ENCODE peak calls at places on chromosomes 7 and 10, in nine cellular contexts. B is uterus; D is heart right ventricle; R is fibroblast of lung; X is HCT116; G is CD8-positive, alpha-beta memory T cell; M is hepatocyte; H is kidney; S is upper lobe of right lung. N is an unnamed sample. For H3K9me3, the result is how much of the 10 kb centered on the place peaks cover.

GRCh38 chr10:126052171-126052570 is 155.8 kb downstream of the FANK1 start:
- DNase-seq in H (no peak), G (no peak), X (no peak), B (no peak), M (no peak), D (no peak), S (no peak), R (no peak), N (no peak)

GRCh38 chr7:104993217-104993857 is 20.7 kb upstream of the KMT2E start:
- DNase-seq in G (no peak), S (no peak), M (no peak), H (no peak), R (no peak), X (no peak), B (no peak), D (no peak), N (no peak)

GRCh38 chr10:35300063-35300699 is 36.1 kb upstream of the CCNY start:
- DNase-seq in B (no peak), H (no peak), D (no peak), R (peak), S (no peak), X (peak), G (no peak), M (peak), N (no peak)

GRCh38 chr7:2399848-2400587 is 3.4 kb upstream of the CHST12 start:
- DNase-seq in G (peak), M (peak), X (no peak), S (peak), H (peak), D (peak), R (peak), B (peak), N (peak)

GRCh38 chr10:13858709-13859108 is 271.9 kb downstream of the PRPF18 start:
- DNase-seq in H (no peak), G (no peak), D (no peak), M (no peak), R (no peak), B (no peak), X (no peak), S (no peak), N (no peak)

GRCh38 chr7:149635561-149636329 is 137.6 kb downstream of the ZNF467 start:
- DNase-seq in G (no peak), R (no peak), D (no peak), X (no peak), B (no peak), M (no peak), H (no peak), S (no peak), N (no peak)

GRCh38 chr7:33909755-33910154 is 4.4 kb downstream of the BMPER start:
- DNase-seq in R (peak), X (no peak), B (no peak), G (no peak), S (no peak), H (no peak), M (no peak), D (no peak), N (no peak)

GRCh38 chr7:22651534-22652243 is 75.3 kb upstream of the IL6 start:
- DNase-seq in X (no peak), H (no peak), G (no peak), B (no peak), M (no peak), R (peak), D (no peak), S (no peak), N (no peak)

GRCh38 chr10:43865275-43866135 is 216.8 kb upstream of the ZNF32 start:
- DNase-seq in D (no peak), X (no peak), R (no peak), G (no peak), B (no peak), M (no peak), S (no peak), H (no peak), N (no peak)

GRCh38 chr10:4333474-4333894 is 492.5 kb upstream of the AKR1E2 start:
- DNase-seq in H (no peak), S (no peak), B (no peak), G (no peak), X (no peak), R (no peak), M (no peak), D (no peak), N (no peak)

GRCh38 chr10:102185272-102185671 is 33.1 kb downstream of the NOLC1 start:
- DNase-seq in G (no peak), S (no peak), M (no peak), R (no peak), H (no peak), D (no peak), B (no peak), X (no peak), N (no peak)

GRCh38 chr10:119680668-119681070 is 29.5 kb downstream of the BAG3 start:
- DNase-seq in B (no peak), R (peak), X (no peak), D (no peak), S (no peak), G (no peak), H (no peak), M (no peak), N (no peak)

GRCh38 chr7:25122373-25122772 is 2.7 kb downstream of the CYCS start:
- DNase-seq in G (no peak), B (no peak), X (no peak), M (no peak), S (no peak), R (peak), D (no peak), H (no peak), N (no peak)

GRCh38 chr10:72297968-72298773 is 24.4 kb downstream of the DDIT4 start:
- DNase-seq in S (peak), M (peak), X (peak), G (peak), B (peak), H (peak), D (peak), R (peak), N (peak)

GRCh38 chr7:134685250-134685649 is 38.6 kb downstream of the BPGM start:
- DNase-seq in X (no peak), H (no peak), S (no peak), M (no peak), D (no peak), B (no peak), R (peak), G (no peak), N (no peak)

GRCh38 chr10:33306756-33307519 is 27.5 kb downstream of the NRP1 start:
- DNase-seq in G (no peak), R (peak), H (no peak), M (peak), D (no peak), X (no peak), B (no peak), S (no peak), N (no peak)

GRCh38 chr10:43809211-43809930 is 160.7 kb upstream of the ZNF32 start:
- DNase-seq in S (no peak), D (no peak), G (no peak), M (no peak), X (no peak), H (no peak), B (no peak), R (peak), N (no peak)

GRCh38 chr7:47432988-47433895 is 148.7 kb downstream of the TNS3 start:
- DNase-seq in G (no peak), B (no peak), D (no peak), R (no peak), S (no peak), X (no peak), M (no peak), H (no peak), N (peak)

GRCh38 chr7:105060394-105060793 is 46.4 kb downstream of the KMT2E start:
- DNase-seq in S (no peak), D (no peak), H (no peak), R (no peak), X (no peak), G (no peak), B (no peak), M (no peak), N (no peak)

GRCh38 chr7:67813621-67814292 is 817.1 kb downstream of the TYW1 start:
- DNase-seq in H (no peak), D (no peak), S (no peak), B (no peak), X (no peak), R (no peak), G (no peak), M (no peak), N (no peak)

GRCh38 chr10:99711129-99711719 is 20.7 kb downstream of the COX15 start:
- DNase-seq in M (peak), H (no peak), R (peak), G (peak), X (peak), D (peak), B (peak), S (no peak), N (no peak)

GRCh38 chr7:74269757-74270277 is 15.6 kb upstream of the RFC2 start:
- DNase-seq in H (no peak), R (peak), G (peak), X (peak), S (peak), B (peak), M (peak), D (peak), N (peak)

GRCh38 chr10:546971-547590 is 142.4 kb downstream of the DIP2C start:
- DNase-seq in S (no peak), X (no peak), H (no peak), M (peak), D (no peak), B (no peak), G (no peak), R (peak), N (no peak)

GRCh38 chr7:95317546-95317945 is 6.8 kb downstream of the PON1 start:
- DNase-seq in B (no peak), H (no peak), S (no peak), R (no peak), G (no peak), D (no peak), X (no peak), M (no peak), N (no peak)

GRCh38 chr10:70303731-70304130 is 19.9 kb upstream of the NPFFR1 start:
- DNase-seq in X (no peak), M (no peak), H (no peak), D (no peak), R (no peak), B (no peak), G (no peak), S (no peak), N (no peak)
- H3K4me3 ChIP-seq in X (no peak), M (no peak), H (no peak), D (no peak), R (no peak), B (no peak), G (no peak), S (no peak), N (no peak)

DNA sequence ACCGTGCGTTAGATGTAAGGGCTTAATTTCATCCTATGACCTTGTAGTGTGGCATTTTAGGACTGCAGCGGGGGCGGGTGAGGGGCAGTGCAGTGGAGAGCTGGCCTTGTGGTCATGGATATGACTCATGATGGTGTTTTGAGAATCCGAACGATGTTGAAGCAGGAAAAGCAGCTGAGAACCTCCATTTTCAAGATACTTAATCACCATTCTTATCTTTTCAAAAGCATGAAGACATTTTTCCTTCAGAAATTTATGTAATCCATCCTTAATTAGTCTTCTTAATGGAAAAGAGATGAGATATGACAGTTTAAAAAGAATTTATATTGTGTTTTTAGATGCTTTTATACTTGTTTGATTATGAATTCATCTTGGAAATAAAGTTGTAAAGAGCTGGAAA is 9.6 kb downstream of the ATP5F1C start:
- DNase-seq in D (peak), M (peak), H (no peak), R (peak), G (no peak), X (peak), B (no peak), S (no peak), N (no peak)
- H3K27ac ChIP-seq in D (peak), M (peak), H (no peak), R (peak), G (no peak), X (no peak), B (no peak), S (no peak), N (no peak)

DNA sequence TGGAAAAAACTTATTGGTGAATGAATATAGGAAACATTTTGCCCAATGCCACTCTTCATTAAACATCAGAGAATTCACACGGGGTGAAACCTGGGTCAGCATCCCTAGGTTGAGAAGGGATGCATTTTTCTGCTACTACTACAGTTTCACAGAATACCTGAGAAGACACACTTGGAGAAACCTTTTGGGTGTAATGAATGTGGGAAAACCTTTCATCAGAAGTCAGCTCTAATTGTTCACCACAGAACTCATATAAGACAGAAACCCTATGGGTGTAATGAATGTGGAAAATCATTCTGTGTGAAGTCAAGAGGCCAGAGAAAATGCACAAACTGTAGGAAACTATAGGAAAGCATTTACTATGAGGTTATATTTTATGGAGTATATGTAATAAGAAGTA is 24.9 kb downstream of the ZNF37A start:
- DNase-seq in X (no peak), M (no peak), D (no peak), G (no peak), R (no peak), H (no peak), B (no peak), S (no peak), N (no peak)
- H3K9me3 ChIP-seq in X (half or more), M (under half), D (half or more), G (half or more), R (under half), H (half or more), B (half or more), S (half or more), N (under half)

GRCh38 chr10:77175631-77176222 is 461.9 kb downstream of the KCNMA1 start:
- DNase-seq in R (no peak), H (no peak), X (no peak), M (no peak), S (no peak), B (no peak), G (no peak), D (no peak), N (no peak)
- H3K4me3 ChIP-seq in R (no peak), H (no peak), X (no peak), M (no peak), S (no peak), B (no peak), G (no peak), D (no peak), N (no peak)

GRCh38 chr7:129843982-129844840 is 108.5 kb downstream of the UBE2H start:
- DNase-seq in S (no peak), H (no peak), X (no peak), R (no peak), G (no peak), D (no peak), B (no peak), M (no peak), N (no peak)

GRCh38 chr7:129848436-129848835 is 104.3 kb downstream of the UBE2H start:
- DNase-seq in B (no peak), X (no peak), R (no peak), H (no peak), D (no peak), S (no peak), G (no peak), M (no peak), N (no peak)

GRCh38 chr7:129845178-129845971 is 107.4 kb downstream of the UBE2H start:
- DNase-seq in G (no peak), D (no peak), B (no peak), H (no peak), X (peak), M (no peak), S (no peak), R (peak), N (no peak)

GRCh38 chr7:129843365-129843898 is 109.3 kb downstream of the UBE2H start:
- DNase-seq in G (no peak), S (no peak), H (no peak), M (no peak), B (no peak), R (no peak), X (no peak), D (no peak), N (no peak)

GRCh38 chr7:129845972-129846327 is 106.8 kb downstream of the UBE2H start:
- DNase-seq in S (no peak), R (peak), M (no peak), D (no peak), B (no peak), G (no peak), H (no peak), X (peak), N (no peak)
- H3K27ac ChIP-seq in S (no peak), R (peak), M (no peak), D (peak), B (no peak), G (no peak), H (no peak), X (peak), N (peak)

GRCh38 chr7:13449460-13449859 is 540.0 kb downstream of the ETV1 start:
- DNase-seq in M (no peak), D (no peak), G (no peak), S (no peak), B (no peak), R (no peak), H (no peak), X (no peak), N (no peak)

GRCh38 chr7:13447637-13448036 is 541.8 kb downstream of the ETV1 start:
- DNase-seq in G (no peak), D (no peak), S (no peak), B (no peak), H (no peak), M (no peak), X (no peak), R (no peak), N (no peak)

DNA sequence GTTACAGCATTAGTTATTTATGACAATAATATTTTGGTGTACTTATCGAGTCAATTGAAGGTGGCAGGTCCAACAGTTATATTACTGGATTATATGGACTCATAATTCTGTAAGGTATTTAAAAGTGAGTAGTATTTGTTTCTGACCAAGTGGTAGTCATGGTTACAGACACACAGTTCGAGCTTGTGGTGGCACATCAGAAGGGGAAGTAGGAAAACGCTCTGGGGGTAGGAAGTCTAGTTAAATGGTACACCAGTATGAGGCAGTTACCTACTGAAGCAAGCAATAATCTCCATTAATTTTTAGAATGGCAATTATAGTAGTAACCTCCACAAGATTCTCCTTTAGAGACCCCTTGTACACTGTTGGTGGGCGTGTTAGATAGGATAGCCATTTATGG is 541.2 kb downstream of the ETV1 start:
- DNase-seq in H (no peak), B (no peak), G (no peak), R (no peak), D (no peak), M (no peak), S (no peak), X (no peak), N (no peak)
- H3K9me3 ChIP-seq in H (under half), B (under half), G (under half), R (under half), D (under half), M (under half), S (under half), X (under half), N (under half)

GRCh38 chr10:122379041-122379440 is 4.5 kb downstream of the PLEKHA1 start:
- DNase-seq in G (no peak), M (no peak), H (no peak), X (no peak), R (no peak), B (no peak), S (no peak), D (no peak), N (no peak)

GRCh38 chr10:122374246-122374858 is at the start of gene PLEKHA1:
- DNase-seq in H (peak), D (peak), B (peak), M (peak), R (peak), X (peak), G (peak), S (peak), N (peak)

GRCh38 chr10:122374859-122375721 is 582 bp downstream of the PLEKHA1 start:
- DNase-seq in B (peak), D (peak), X (peak), R (peak), G (peak), M (peak), H (peak), S (peak), N (peak)

GRCh38 chr10:122375761-122376160 is 1.3 kb downstream of the PLEKHA1 start:
- DNase-seq in D (no peak), M (no peak), R (no peak), B (no peak), X (no peak), G (no peak), H (no peak), S (no peak), N (no peak)

GRCh38 chr10:122376364-122376961 is 2.0 kb downstream of the PLEKHA1 start:
- DNase-seq in M (no peak), G (no peak), R (no peak), H (no peak), X (no peak), D (no peak), S (no peak), B (no peak), N (no peak)
- H3K4me3 ChIP-seq in M (no peak), G (no peak), R (no peak), H (peak), X (no peak), D (peak), S (peak), B (peak), N (peak)

GRCh38 chr10:86535057-86535882 is 13.7 kb upstream of the WAPL start:
- DNase-seq in R (peak), D (peak), X (peak), B (peak), S (peak), G (peak), M (peak), H (peak), N (peak)
- H3K27ac ChIP-seq in R (no peak), D (peak), X (peak), B (no peak), S (peak), G (no peak), M (no peak), H (peak), N (no peak)

GRCh38 chr7:138524259-138524658 is 64.2 kb downstream of the TRIM24 start:
- DNase-seq in S (no peak), D (no peak), M (no peak), B (no peak), X (no peak), H (no peak), G (no peak), R (no peak), N (no peak)

GRCh38 chr7:138527746-138528223 is 67.7 kb downstream of the TRIM24 start:
- DNase-seq in B (no peak), X (peak), M (no peak), D (peak), G (no peak), S (no peak), R (peak), H (no peak), N (no peak)

GRCh38 chr7:138520742-138521141 is 60.7 kb downstream of the TRIM24 start:
- DNase-seq in D (no peak), X (no peak), M (no peak), R (no peak), H (no peak), G (no peak), S (no peak), B (no peak), N (no peak)

GRCh38 chr7:138521837-138522461 is 61.9 kb downstream of the TRIM24 start:
- DNase-seq in S (no peak), R (no peak), H (no peak), B (no peak), M (no peak), X (no peak), D (no peak), G (no peak), N (no peak)

GRCh38 chr7:138525757-138526156 is 65.7 kb downstream of the TRIM24 start:
- DNase-seq in X (no peak), B (no peak), S (no peak), D (no peak), G (no peak), H (no peak), R (no peak), M (no peak), N (no peak)
- H3K9me3 ChIP-seq in X (under half), B (under half), S (under half), D (under half), G (under half), H (under half), R (under half), M (under half), N (under half)

GRCh38 chr7:100744605-100745004 is 11.2 kb downstream of the ZAN start:
- DNase-seq in D (no peak), B (no peak), X (no peak), R (no peak), S (no peak), M (no peak), H (no peak), G (no peak), N (no peak)

GRCh38 chr7:100739934-100740333 is 6.5 kb downstream of the ZAN start:
- DNase-seq in X (no peak), H (no peak), D (no peak), G (no peak), S (no peak), R (no peak), M (no peak), B (no peak), N (no peak)

GRCh38 chr7:100745184-100745583 is 11.8 kb downstream of the ZAN start:
- DNase-seq in X (peak), S (peak), H (no peak), R (peak), D (peak), B (peak), M (no peak), G (no peak), N (no peak)
- H3K4me3 ChIP-seq in X (peak), S (peak), H (peak), R (peak), D (peak), B (peak), M (no peak), G (no peak), N (peak)